ENCODE peak calls at places on chromosomes 12 and 14, in nine cellular contexts. Y, F, V, A, E, P, R, G and K are unnamed samples.

GRCh38 chr14:71056168-71056567 is 148.9 kb downstream of the PCNX1 start:
- DNase-seq in Y (no peak), F (peak), V (no peak), A (no peak), E (no peak), P (no peak), R (no peak), G (no peak), K (no peak)

GRCh38 chr12:39620664-39621658 is 1.4 kb upstream of the ABCD2 start:
- DNase-seq in Y (no peak), F (peak), V (peak), A (no peak), E (no peak), P (no peak), R (no peak), G (no peak), K (peak)

GRCh38 chr14:102043251-102044025 is 43.4 kb downstream of the HSP90AA1 start:
- DNase-seq in Y (no peak), F (no peak), V (no peak), A (no peak), E (no peak), P (no peak), R (no peak), G (no peak), K (no peak)

GRCh38 chr12:107167756-107168155 is 74.4 kb upstream of the CRY1 start:
- DNase-seq in Y (no peak), F (no peak), V (no peak), A (no peak), E (no peak), P (no peak), R (no peak), G (no peak), K (no peak)

GRCh38 chr12:126483145-126484068 is 1418.2 kb downstream of the AACS start:
- DNase-seq in Y (no peak), F (peak), V (peak), A (no peak), E (no peak), P (no peak), R (peak), G (no peak), K (no peak)

GRCh38 chr14:102362084-102362483 is 606 bp downstream of the CINP start:
- DNase-seq in Y (no peak), F (peak), V (peak), A (no peak), E (no peak), P (no peak), R (no peak), G (peak), K (no peak)

GRCh38 chr12:77232045-77232444 is 166.7 kb upstream of the E2F7 start:
- DNase-seq in Y (no peak), F (peak), V (peak), A (no peak), E (no peak), P (no peak), R (peak), G (peak), K (peak)

GRCh38 chr14:64598404-64598803 is 48.6 kb downstream of the PPP1R36 start:
- DNase-seq in Y (no peak), F (no peak), V (no peak), A (no peak), E (no peak), P (no peak), R (no peak), G (no peak), K (no peak)

GRCh38 chr12:107564946-107565345 is 120.7 kb upstream of the PWP1 start:
- DNase-seq in Y (no peak), F (peak), V (peak), A (peak), E (no peak), P (no peak), R (peak), G (no peak), K (peak)

GRCh38 chr12:115398311-115398781 is 714.4 kb upstream of the TBX3 start:
- DNase-seq in Y (peak), F (peak), V (no peak), A (peak), E (peak), P (no peak), R (no peak), G (no peak), K (no peak)

GRCh38 chr12:75738486-75738885 is 227.1 kb upstream of the KRR1 start:
- DNase-seq in Y (no peak), F (no peak), V (peak), A (no peak), E (no peak), P (peak), R (no peak), G (no peak), K (no peak)

GRCh38 chr12:77131977-77132490 is 66.7 kb upstream of the E2F7 start:
- DNase-seq in Y (no peak), F (no peak), V (no peak), A (no peak), E (peak), P (no peak), R (no peak), G (no peak), K (peak)